ENCODE peak calls at places on chromosomes 6 and 20, in four cellular contexts. G is K562, L is mucosa of descending colon, R is OCI-LY7. C is an unnamed sample.

GRCh38 chr6:15518878-15519277 is 143.9 kb downstream of the DTNBP1 start:
- DNase-seq in G (no peak), L (no peak), R (no peak), C (no peak)

GRCh38 chr6:65638047-65638831 is 68.8 kb downstream of the EYS start:
- DNase-seq in G (no peak), L (peak; percentile 19), R (peak; percentile 1), C (no peak)

GRCh38 chr6:34571388-34571787 is 15.3 kb upstream of the SPDEF start:
- DNase-seq in G (no peak), L (no peak), R (no peak), C (no peak)

GRCh38 chr6:36848658-36849441 is 9.6 kb upstream of the CPNE5 start:
- DNase-seq in G (peak; percentile 95), L (peak; percentile 75), R (no peak), C (no peak)

GRCh38 chr6:3687847-3688246 is 63.7 kb downstream of the PXDC1 start:
- DNase-seq in G (no peak), L (no peak), R (no peak), C (no peak)

GRCh38 chr6:161536141-161536735 is 262.4 kb upstream of the AGPAT4 start:
- DNase-seq in G (no peak), L (no peak), R (no peak), C (peak; percentile 38)

GRCh38 chr6:89605861-89606260 is 32.7 kb downstream of the LYRM2 start:
- DNase-seq in G (no peak), L (no peak), R (no peak), C (no peak)

GRCh38 chr6:136014454-136015421 is 163.2 kb downstream of the PDE7B start:
- DNase-seq in G (no peak), L (no peak), R (no peak), C (no peak)

GRCh38 chr6:36738108-36738507 is 40.5 kb downstream of the RAB44 start:
- DNase-seq in G (no peak), L (no peak), R (no peak), C (no peak)

GRCh38 chr6:152232494-152233151 is 404.5 kb downstream of the SYNE1 start:
- DNase-seq in G (peak; percentile 38), L (no peak), R (no peak), C (no peak)

GRCh38 chr6:152240436-152240835 is 396.7 kb downstream of the SYNE1 start:
- DNase-seq in G (no peak), L (no peak), R (no peak), C (no peak)

GRCh38 chr6:152233547-152234320 is 403.4 kb downstream of the SYNE1 start:
- DNase-seq in G (no peak), L (no peak), R (no peak), C (no peak)

GRCh38 chr6:152240983-152241766 is 396.0 kb downstream of the SYNE1 start:
- DNase-seq in G (no peak), L (no peak), R (no peak), C (no peak)

DNA sequence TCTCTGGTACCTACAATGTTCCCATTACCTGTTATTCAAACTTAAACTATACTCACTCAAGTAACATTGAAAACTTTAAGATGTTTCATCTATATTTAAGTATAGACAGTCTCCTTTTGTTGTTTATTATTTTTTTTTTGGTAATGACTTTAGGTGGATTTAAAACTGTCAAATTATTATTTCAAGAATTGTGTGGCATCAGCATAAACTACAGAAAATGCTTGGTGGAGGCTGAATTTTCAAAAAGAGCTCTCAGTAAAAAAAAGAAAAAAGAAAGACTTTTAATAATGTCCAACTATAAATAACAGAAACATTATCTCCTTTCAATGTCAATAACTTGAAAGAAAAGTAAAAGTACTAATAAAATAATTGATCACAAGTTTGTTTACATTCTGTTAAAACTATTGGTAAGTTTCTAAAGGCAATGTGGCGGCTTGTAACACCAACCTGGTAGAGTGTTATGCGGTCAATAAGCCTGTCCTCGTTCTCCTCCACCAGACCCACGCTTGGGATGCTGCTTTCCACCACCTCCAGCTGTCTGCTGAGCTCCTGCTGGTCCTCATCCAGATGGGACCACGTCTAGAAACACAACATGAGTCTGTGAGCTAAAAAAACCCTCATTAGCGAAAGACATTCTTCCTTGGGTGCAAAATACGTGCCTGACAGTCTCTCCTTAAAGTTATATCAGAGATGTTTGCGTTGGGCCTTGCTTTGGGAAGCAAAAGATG is 400.6 kb downstream of the SYNE1 start:
- DNase-seq in G (no peak), L (no peak), R (no peak), C (no peak)
- H3K36me3 ChIP-seq in G (no peaks in the 10 kb centered on the region), L (no peaks in the 10 kb centered on the region), R (peaks cover 87% of the 10 kb centered on the region), C (peaks cover 4% of the 10 kb centered on the region)

DNA sequence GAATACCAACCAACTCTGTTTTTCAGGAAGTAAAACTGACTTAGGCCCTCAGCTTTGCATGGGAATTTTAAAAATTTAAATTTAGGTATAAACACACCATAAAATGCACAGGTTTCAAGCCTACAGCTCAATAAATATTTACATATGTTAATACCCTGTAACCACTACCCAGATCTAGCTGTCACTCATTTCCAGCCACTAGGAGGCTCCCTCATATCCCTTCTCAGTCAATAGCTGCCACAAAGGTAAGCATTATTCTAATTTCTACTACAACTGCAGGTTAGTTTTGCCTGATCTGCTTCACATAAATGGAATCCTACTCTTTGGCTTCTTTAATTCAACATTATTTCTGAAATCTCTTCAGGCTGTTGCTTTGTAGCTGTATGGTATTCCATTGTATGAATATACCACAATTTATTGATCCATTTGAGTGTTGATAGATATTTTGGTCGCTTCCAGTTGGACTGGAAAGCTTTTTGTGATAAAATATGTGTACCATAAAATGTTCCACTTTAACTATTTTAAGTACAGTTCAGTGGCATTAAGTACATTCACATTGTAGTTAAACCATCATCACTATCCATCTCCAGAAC is 32.5 kb upstream of the MEI4 start:
- DNase-seq in G (no peak), L (no peak), R (peak; percentile 1), C (no peak)
- TF ChIP-seq CTCF in G (peak; percentile 14), L (peak; percentile 5), R (peak; percentile 71), C (peak; percentile 56)

DNA sequence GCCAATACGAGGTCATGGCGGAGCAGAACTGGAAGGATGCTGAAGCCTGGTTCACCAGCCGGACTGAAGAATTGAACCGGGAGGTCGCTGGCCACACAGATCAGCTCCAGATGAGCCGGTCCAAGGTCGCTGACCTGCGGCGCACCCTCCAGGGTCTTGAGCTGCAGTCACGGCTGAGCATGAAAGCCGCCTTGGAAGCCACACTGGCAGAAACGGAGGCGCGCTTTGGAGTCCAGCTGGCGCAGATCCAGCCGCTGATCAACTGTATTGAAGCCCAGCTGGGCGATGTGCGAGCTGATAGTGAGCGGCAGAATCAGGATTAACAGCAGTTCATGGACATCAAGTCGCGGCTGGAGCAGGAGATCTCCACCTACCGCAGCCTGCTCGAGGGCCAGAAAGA is 296.9 kb downstream of the OGFRL1 start:
- DNase-seq in G (no peak), L (no peak), R (no peak), C (no peak)
- H3K4me3 ChIP-seq in G (no peak overlapping the region), L (no peak overlapping the region), R (no peak overlapping the region), C (no peak overlapping the region)

DNA sequence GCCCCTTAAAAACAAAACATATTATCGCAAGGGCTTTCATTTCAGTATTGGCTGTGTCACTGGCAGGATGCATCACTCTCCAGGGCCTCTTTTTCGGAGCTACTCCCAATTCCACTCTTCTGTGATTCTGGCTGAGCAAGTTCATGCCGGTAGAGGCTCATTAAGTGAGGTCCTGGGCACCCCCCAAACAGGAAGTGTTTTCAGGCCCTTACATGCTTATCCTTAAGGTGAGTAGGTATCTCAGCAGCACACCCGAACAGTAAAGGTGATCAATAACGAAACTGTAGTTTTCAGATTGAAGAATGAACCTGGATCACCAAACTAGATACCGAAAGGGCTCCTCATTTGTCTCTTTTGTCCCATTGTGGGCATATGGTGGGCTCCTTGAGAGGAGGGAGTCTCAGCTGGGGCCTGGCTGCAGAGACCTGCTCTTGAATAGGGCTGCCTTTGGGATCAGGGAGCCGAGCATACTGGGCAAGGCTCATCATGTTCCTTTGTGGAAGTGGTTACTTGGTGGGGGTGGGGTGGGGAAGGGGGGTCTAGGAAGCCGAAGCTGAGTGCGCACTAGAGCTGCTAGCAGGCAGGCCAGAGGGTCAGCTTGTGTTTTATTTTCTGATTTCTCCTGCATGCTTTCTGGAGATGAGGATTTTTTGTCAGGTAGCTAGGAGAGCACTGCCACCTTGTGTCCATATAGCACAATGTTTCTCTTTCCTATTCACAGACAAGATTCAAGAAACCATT is 65.2 kb downstream of the CDS2 start:
- DNase-seq in G (peak; percentile 54), L (no peak), R (peak; percentile 81), C (peak; percentile 64)
- H3K36me3 ChIP-seq in G (peaks cover 23% of the 10 kb centered on the region), L (no peaks in the 10 kb centered on the region), R (peaks cover 38% of the 10 kb centered on the region), C (peaks cover 8% of the 10 kb centered on the region)

GRCh38 chr6:166997768-166998255 is 1.4 kb upstream of the CEP43 start:
- DNase-seq in G (peak; percentile 65), L (peak; percentile 83), R (peak; percentile 65), C (peak; percentile 63)
- TF ChIP-seq CTCF in G (peak; percentile 65), L (no peak), R (no peak), C (peak; percentile 61)

GRCh38 chr6:39932386-39932785 is 1.9 kb downstream of the MOCS1 start:
- DNase-seq in G (no peak), L (no peak), R (no peak), C (no peak)

GRCh38 chr6:39931607-39932006 is 2.7 kb downstream of the MOCS1 start:
- DNase-seq in G (no peak), L (no peak), R (no peak), C (no peak)

GRCh38 chr6:39936857-39937256 is 2.6 kb upstream of the MOCS1 start:
- DNase-seq in G (no peak), L (no peak), R (no peak), C (no peak)

GRCh38 chr6:39933669-39934059 is 598 bp downstream of the MOCS1 start:
- DNase-seq in G (no peak), L (no peak), R (no peak), C (no peak)

GRCh38 chr6:39934060-39934757 is at the start of gene MOCS1:
- DNase-seq in G (peak; percentile 94), L (peak; percentile 89), R (no peak), C (no peak)
- H3K4me3 ChIP-seq in G (peak within 1 kb of the TSS; percentile 58), L (peak within 1 kb of the TSS; percentile 74), R (no peak within 1 kb of the TSS), C (no peak within 1 kb of the TSS)

DNA sequence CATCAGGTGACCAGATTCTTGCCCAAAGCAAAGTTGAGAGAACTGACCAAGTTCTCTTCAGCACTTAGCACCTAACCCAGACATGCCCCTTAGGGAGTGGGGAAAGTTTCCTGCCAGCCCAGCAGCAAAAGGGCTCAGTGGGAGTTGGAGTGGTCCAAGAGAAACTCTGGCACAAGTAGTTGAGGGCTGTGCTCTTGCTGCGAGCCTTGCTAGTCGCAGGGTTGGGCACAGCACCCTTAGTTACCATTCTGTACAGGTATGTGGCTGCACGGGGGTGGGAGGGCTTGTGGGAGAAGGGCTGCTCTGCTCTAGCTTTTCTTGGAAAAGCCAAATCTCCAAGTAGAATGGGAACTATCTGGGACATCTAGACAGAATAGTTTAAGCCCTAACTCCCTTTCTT is 6.4 kb downstream of the POLR1C start:
- DNase-seq in G (no peak), L (no peak), R (no peak), C (no peak)
- H3K36me3 ChIP-seq in G (peaks cover 97% of the 10 kb centered on the region), L (no peaks in the 10 kb centered on the region), R (peaks cover 98% of the 10 kb centered on the region), C (peaks cover 39% of the 10 kb centered on the region)

GRCh38 chr6:137123078-137123477 is 50.4 kb downstream of the IL22RA2 start:
- DNase-seq in G (no peak), L (no peak), R (no peak), C (no peak)

GRCh38 chr6:137119196-137120104 is 54.0 kb downstream of the IL22RA2 start:
- DNase-seq in G (no peak), L (no peak), R (no peak), C (no peak)

GRCh38 chr6:137120748-137121147 is 52.7 kb downstream of the IL22RA2 start:
- DNase-seq in G (no peak), L (no peak), R (no peak), C (no peak)

GRCh38 chr6:137122612-137123011 is 50.8 kb downstream of the IL22RA2 start:
- DNase-seq in G (no peak), L (no peak), R (no peak), C (peak; percentile 59)

GRCh38 chr6:137121401-137121997 is 51.9 kb downstream of the IL22RA2 start:
- DNase-seq in G (no peak), L (no peak), R (no peak), C (no peak)
- TF ChIP-seq CTCF in G (no peak), L (no peak), R (no peak), C (no peak)

C was measured in GM06990.